ENCODE peak calls at places on chromosome 21, in seven cellular contexts. One of them, this sample, is unnamed.

GRCh38 chr21:45764792-45765191 is 121.3 kb downstream of the PCBP3 start:
- DNase-seq in endothelial cell: no peak
- DNase-seq in omental fat pad: no peak
- DNase-seq in nephron progenitor cell: no peak
- DNase-seq in choroid plexus epithelial cell: no peak
- DNase-seq in lower leg skin: no peak
- DNase-seq in lower lobe of right lung: no peak
- DNase-seq in this sample: no peak

GRCh38 chr21:35113064-35113463 is 64.0 kb upstream of the RUNX1 start:
- DNase-seq in endothelial cell: no peak
- DNase-seq in omental fat pad: no peak
- DNase-seq in nephron progenitor cell: no peak
- DNase-seq in choroid plexus epithelial cell: peak
- DNase-seq in lower leg skin: no peak
- DNase-seq in lower lobe of right lung: no peak
- DNase-seq in this sample: no peak

GRCh38 chr21:40255665-40256064 is 388.4 kb downstream of the PCP4 start:
- DNase-seq in endothelial cell: no peak
- DNase-seq in omental fat pad: no peak
- DNase-seq in nephron progenitor cell: no peak
- DNase-seq in choroid plexus epithelial cell: no peak
- DNase-seq in lower leg skin: no peak
- DNase-seq in lower lobe of right lung: no peak
- DNase-seq in this sample: no peak

GRCh38 chr21:36718951-36719501 is 20.1 kb downstream of the SIM2 start:
- DNase-seq in endothelial cell: no peak
- DNase-seq in omental fat pad: no peak
- DNase-seq in nephron progenitor cell: no peak
- DNase-seq in choroid plexus epithelial cell: no peak
- DNase-seq in lower leg skin: no peak
- DNase-seq in lower lobe of right lung: no peak
- DNase-seq in this sample: no peak

GRCh38 chr21:24850121-24850520 is 757.2 kb downstream of the MRPL39 start:
- DNase-seq in endothelial cell: no peak
- DNase-seq in omental fat pad: no peak
- DNase-seq in nephron progenitor cell: no peak
- DNase-seq in choroid plexus epithelial cell: no peak
- DNase-seq in lower leg skin: no peak
- DNase-seq in lower lobe of right lung: no peak
- DNase-seq in this sample: no peak

GRCh38 chr21:28431022-28431421 is 561.7 kb downstream of the LTN1 start:
- DNase-seq in endothelial cell: no peak
- DNase-seq in omental fat pad: no peak
- DNase-seq in nephron progenitor cell: no peak
- DNase-seq in choroid plexus epithelial cell: no peak
- DNase-seq in lower leg skin: no peak
- DNase-seq in lower lobe of right lung: no peak
- DNase-seq in this sample: no peak

GRCh38 chr21:15066231-15066577 is 1.4 kb upstream of the NRIP1 start:
- DNase-seq in endothelial cell: no peak
- DNase-seq in omental fat pad: no peak
- DNase-seq in nephron progenitor cell: no peak
- DNase-seq in choroid plexus epithelial cell: no peak
- DNase-seq in lower leg skin: no peak
- DNase-seq in lower lobe of right lung: no peak
- DNase-seq in this sample: no peak

GRCh38 chr21:28833609-28834008 is 159.1 kb downstream of the LTN1 start:
- DNase-seq in endothelial cell: no peak
- DNase-seq in omental fat pad: no peak
- DNase-seq in nephron progenitor cell: no peak
- DNase-seq in choroid plexus epithelial cell: no peak
- DNase-seq in lower leg skin: no peak
- DNase-seq in lower lobe of right lung: no peak
- DNase-seq in this sample: no peak

GRCh38 chr21:46082638-46083270 is 15.2 kb upstream of the COL6A2 start:
- DNase-seq in endothelial cell: no peak
- DNase-seq in omental fat pad: no peak
- DNase-seq in nephron progenitor cell: no peak
- DNase-seq in choroid plexus epithelial cell: no peak
- DNase-seq in lower leg skin: peak
- DNase-seq in lower lobe of right lung: no peak
- DNase-seq in this sample: no peak

GRCh38 chr21:45489480-45489982 is 52.7 kb downstream of the SLC19A1 start:
- DNase-seq in endothelial cell: no peak
- DNase-seq in omental fat pad: no peak
- DNase-seq in nephron progenitor cell: no peak
- DNase-seq in choroid plexus epithelial cell: no peak
- DNase-seq in lower leg skin: no peak
- DNase-seq in lower lobe of right lung: no peak
- DNase-seq in this sample: no peak

GRCh38 chr21:37557261-37557950 is 190.8 kb downstream of the DYRK1A start:
- DNase-seq in endothelial cell: no peak
- DNase-seq in omental fat pad: no peak
- DNase-seq in nephron progenitor cell: no peak
- DNase-seq in choroid plexus epithelial cell: no peak
- DNase-seq in lower leg skin: no peak
- DNase-seq in lower lobe of right lung: no peak
- DNase-seq in this sample: no peak

GRCh38 chr21:15682977-15683376 is 46.8 kb upstream of the USP25 start:
- DNase-seq in endothelial cell: no peak
- DNase-seq in omental fat pad: no peak
- DNase-seq in nephron progenitor cell: no peak
- DNase-seq in choroid plexus epithelial cell: peak
- DNase-seq in lower leg skin: no peak
- DNase-seq in lower lobe of right lung: no peak
- DNase-seq in this sample: no peak

GRCh38 chr21:21101911-21102310 is 103.7 kb downstream of the NCAM2 start:
- DNase-seq in endothelial cell: peak
- DNase-seq in omental fat pad: no peak
- DNase-seq in nephron progenitor cell: peak
- DNase-seq in choroid plexus epithelial cell: peak
- DNase-seq in lower leg skin: no peak
- DNase-seq in lower lobe of right lung: no peak
- DNase-seq in this sample: peak

GRCh38 chr21:17523007-17523451 is 10.2 kb downstream of the CXADR start:
- DNase-seq in endothelial cell: no peak
- DNase-seq in omental fat pad: no peak
- DNase-seq in nephron progenitor cell: no peak
- DNase-seq in choroid plexus epithelial cell: peak
- DNase-seq in lower leg skin: no peak
- DNase-seq in lower lobe of right lung: no peak
- DNase-seq in this sample: no peak

GRCh38 chr21:8991088-8991907 is 1530.1 kb upstream of the TPTE start:
- DNase-seq in endothelial cell: peak
- DNase-seq in omental fat pad: no peak
- DNase-seq in nephron progenitor cell: no peak
- DNase-seq in choroid plexus epithelial cell: no peak
- DNase-seq in lower leg skin: peak
- DNase-seq in lower lobe of right lung: no peak
- DNase-seq in this sample: peak

GRCh38 chr21:36235058-36235582 is 78.5 kb downstream of the DOP1B start:
- DNase-seq in endothelial cell: no peak
- DNase-seq in omental fat pad: no peak
- DNase-seq in nephron progenitor cell: no peak
- DNase-seq in choroid plexus epithelial cell: peak
- DNase-seq in lower leg skin: no peak
- DNase-seq in lower lobe of right lung: no peak
- DNase-seq in this sample: no peak

GRCh38 chr21:26962516-26963305 is 4.2 kb downstream of the ADAMTS5 start:
- DNase-seq in endothelial cell: no peak
- DNase-seq in omental fat pad: no peak
- DNase-seq in nephron progenitor cell: no peak
- DNase-seq in choroid plexus epithelial cell: no peak
- DNase-seq in lower leg skin: no peak
- DNase-seq in lower lobe of right lung: no peak
- DNase-seq in this sample: no peak
- TF ChIP-seq CTCF in endothelial cell: no peak
- TF ChIP-seq CTCF in omental fat pad: no peak
- TF ChIP-seq CTCF in nephron progenitor cell: no peak
- TF ChIP-seq CTCF in choroid plexus epithelial cell: no peak
- TF ChIP-seq CTCF in lower leg skin: no peak
- TF ChIP-seq CTCF in lower lobe of right lung: no peak
- TF ChIP-seq CTCF in this sample: no peak

DNA sequence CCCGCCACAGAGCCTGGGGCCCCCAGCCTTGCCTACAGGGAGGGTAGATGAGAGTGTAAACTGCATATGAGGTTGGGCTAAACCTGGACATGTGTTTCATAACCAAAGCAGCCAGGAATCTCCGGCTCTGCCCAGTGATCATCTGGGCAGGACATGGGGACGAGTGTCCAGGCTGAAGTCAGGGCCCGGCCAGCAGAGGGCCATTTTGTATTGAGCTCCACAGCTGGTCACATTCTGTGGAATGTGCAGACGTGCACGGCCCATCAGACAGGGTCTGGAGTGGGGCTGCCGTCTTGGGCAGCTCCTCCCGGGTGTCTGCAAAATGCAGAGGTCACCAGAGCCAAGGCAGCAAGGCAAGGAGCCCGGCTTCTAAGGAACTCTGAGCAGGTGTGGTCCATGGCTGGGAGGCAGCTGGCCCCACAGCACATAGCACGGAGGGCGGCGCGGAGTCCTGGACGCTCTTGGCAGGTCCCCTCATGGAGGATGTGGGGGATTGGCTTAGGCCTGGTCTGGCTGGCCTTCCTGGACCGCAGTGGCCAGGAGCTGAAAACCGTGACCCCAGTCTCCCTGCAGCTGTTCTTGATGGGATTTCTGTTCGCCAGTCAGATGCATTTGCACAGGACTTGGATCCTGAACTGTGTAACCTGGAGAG is 6.3 kb downstream of the LRRC3 start:
- DNase-seq in endothelial cell: peak
- DNase-seq in omental fat pad: no peak
- DNase-seq in nephron progenitor cell: no peak
- DNase-seq in choroid plexus epithelial cell: no peak
- DNase-seq in lower leg skin: no peak
- DNase-seq in lower lobe of right lung: no peak
- DNase-seq in this sample: no peak
- TF ChIP-seq CTCF in endothelial cell: peak
- TF ChIP-seq CTCF in omental fat pad: no peak
- TF ChIP-seq CTCF in nephron progenitor cell: peak
- TF ChIP-seq CTCF in choroid plexus epithelial cell: no peak
- TF ChIP-seq CTCF in lower leg skin: no peak
- TF ChIP-seq CTCF in lower lobe of right lung: no peak
- TF ChIP-seq CTCF in this sample: no peak

GRCh38 chr21:32096411-32096810 is 182.4 kb downstream of the MIS18A start:
- DNase-seq in endothelial cell: peak
- DNase-seq in omental fat pad: no peak
- DNase-seq in nephron progenitor cell: peak
- DNase-seq in choroid plexus epithelial cell: no peak
- DNase-seq in lower leg skin: no peak
- DNase-seq in lower lobe of right lung: no peak
- DNase-seq in this sample: peak
- TF ChIP-seq CTCF in endothelial cell: peak
- TF ChIP-seq CTCF in omental fat pad: no peak
- TF ChIP-seq CTCF in nephron progenitor cell: peak
- TF ChIP-seq CTCF in choroid plexus epithelial cell: peak
- TF ChIP-seq CTCF in lower leg skin: no peak
- TF ChIP-seq CTCF in lower lobe of right lung: no peak
- TF ChIP-seq CTCF in this sample: peak

DNA sequence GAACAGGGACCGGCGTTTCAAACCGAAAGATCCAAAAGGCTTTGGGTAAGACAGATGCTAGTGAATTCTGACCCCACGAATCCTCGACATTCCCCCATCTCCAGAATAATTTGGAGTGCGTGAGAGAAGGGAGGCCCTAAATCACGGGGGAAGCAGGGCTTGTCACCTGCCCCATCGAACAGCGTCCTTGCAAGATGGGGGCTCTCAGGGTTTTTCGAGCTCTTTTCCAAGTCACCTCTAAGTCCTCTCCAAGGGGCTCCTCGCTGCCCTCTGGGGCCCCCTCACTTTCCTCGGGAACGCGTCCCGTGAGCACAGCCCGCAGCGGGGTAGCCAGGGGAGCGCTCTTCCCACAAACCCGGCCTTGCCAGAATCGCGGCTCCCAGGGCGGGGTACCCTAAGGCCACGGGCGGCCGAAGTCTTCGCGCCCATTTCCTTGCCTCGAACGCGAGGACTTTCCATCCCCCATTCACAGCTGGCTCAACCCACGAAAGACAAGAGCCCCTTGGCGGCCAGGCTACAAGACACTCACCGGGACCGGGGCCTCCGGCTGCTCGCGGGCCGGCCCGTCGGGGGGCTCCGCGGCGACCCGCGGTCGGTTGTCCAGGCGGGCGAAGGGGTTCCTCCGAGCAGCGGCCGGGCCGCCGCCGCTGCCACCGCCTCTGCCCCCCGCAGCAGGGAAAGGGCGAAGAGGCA is 546 bp downstream of the DONSON start:
- DNase-seq in endothelial cell: peak
- DNase-seq in omental fat pad: no peak
- DNase-seq in nephron progenitor cell: peak
- DNase-seq in choroid plexus epithelial cell: peak
- DNase-seq in lower leg skin: peak
- DNase-seq in lower lobe of right lung: peak
- DNase-seq in this sample: peak
- TF ChIP-seq CTCF in endothelial cell: no peak
- TF ChIP-seq CTCF in omental fat pad: no peak
- TF ChIP-seq CTCF in nephron progenitor cell: no peak
- TF ChIP-seq CTCF in choroid plexus epithelial cell: no peak
- TF ChIP-seq CTCF in lower leg skin: no peak
- TF ChIP-seq CTCF in lower lobe of right lung: no peak
- TF ChIP-seq CTCF in this sample: no peak

GRCh38 chr21:42574234-42575027 is 60.8 kb downstream of the SLC37A1 start:
- DNase-seq in endothelial cell: no peak
- DNase-seq in omental fat pad: no peak
- DNase-seq in nephron progenitor cell: no peak
- DNase-seq in choroid plexus epithelial cell: peak
- DNase-seq in lower leg skin: peak
- DNase-seq in lower lobe of right lung: peak
- DNase-seq in this sample: peak
- TF ChIP-seq CTCF in endothelial cell: no peak
- TF ChIP-seq CTCF in omental fat pad: no peak
- TF ChIP-seq CTCF in nephron progenitor cell: peak
- TF ChIP-seq CTCF in choroid plexus epithelial cell: peak
- TF ChIP-seq CTCF in lower leg skin: no peak
- TF ChIP-seq CTCF in lower lobe of right lung: peak
- TF ChIP-seq CTCF in this sample: peak